ENCODE peak calls at places on chromosome 13, in six cellular contexts. V is breast epithelium, Y is HCT116, A is A549, P is ovary, T is lower leg skin. C is an unnamed sample.

GRCh38 chr13:91157273-91158014 is 190.0 kb upstream of the MIR17HG start:
- DNase-seq in V (no peak), Y (no peak), A (no peak), P (no peak), T (no peak), C (no peak)

GRCh38 chr13:59566544-59566943 is 597.2 kb downstream of the DIAPH3 start:
- DNase-seq in V (no peak), Y (no peak), A (no peak), P (no peak), T (no peak), C (no peak)

GRCh38 chr13:96621634-96622033 is 372.6 kb downstream of the OXGR1 start:
- DNase-seq in V (no peak), Y (no peak), A (no peak), P (no peak), T (no peak), C (no peak)

GRCh38 chr13:46355088-46355468 is 32.0 kb downstream of the RUBCNL start:
- DNase-seq in V (no peak), Y (no peak), A (no peak), P (no peak), T (no peak), C (no peak)

GRCh38 chr13:46181799-46182490 is at the start of gene LCP1:
- DNase-seq in V (no peak), Y (no peak), A (no peak), P (no peak), T (no peak), C (no peak)

GRCh38 chr13:49627831-49628652 is at the start of gene ARL11:
- DNase-seq in V (peak; percentile 70), Y (no peak), A (no peak), P (no peak), T (peak; percentile 92), C (no peak)

GRCh38 chr13:99991013-99991805 is 9.6 kb downstream of the ZIC2 start:
- DNase-seq in V (no peak), Y (no peak), A (no peak), P (no peak), T (peak; percentile 83), C (no peak)

GRCh38 chr13:29849071-29849541 is 1.3 kb downstream of the UBL3 start:
- DNase-seq in V (no peak), Y (no peak), A (peak; percentile 31), P (peak; percentile 25), T (no peak), C (no peak)

GRCh38 chr13:112953591-112954487 is 15.2 kb upstream of the MCF2L start:
- DNase-seq in V (no peak), Y (no peak), A (no peak), P (no peak), T (peak; percentile 82), C (no peak)

GRCh38 chr13:29861694-29862110 is 11.3 kb upstream of the UBL3 start:
- DNase-seq in V (no peak), Y (no peak), A (peak; percentile 51), P (no peak), T (no peak), C (no peak)

GRCh38 chr13:94917814-94918213 is 205.5 kb upstream of the SOX21 start:
- DNase-seq in V (no peak), Y (no peak), A (no peak), P (no peak), T (no peak), C (no peak)

GRCh38 chr13:111158136-111158805 is 43.2 kb downstream of the ARHGEF7 start:
- DNase-seq in V (no peak), Y (no peak), A (no peak), P (no peak), T (no peak), C (no peak)

GRCh38 chr13:99624936-99625540 is 123.8 kb downstream of the TM9SF2 start:
- DNase-seq in V (no peak), Y (no peak), A (no peak), P (no peak), T (no peak), C (no peak)

GRCh38 chr13:49214917-49215376 is 5.2 kb upstream of the MLNR start:
- DNase-seq in V (no peak), Y (peak; percentile 19), A (peak; percentile 31), P (no peak), T (no peak), C (no peak)

GRCh38 chr13:46756977-46757376 is 40.0 kb downstream of the ESD start:
- DNase-seq in V (no peak), Y (no peak), A (no peak), P (no peak), T (no peak), C (no peak)

GRCh38 chr13:92547256-92547655 is 679.4 kb upstream of the GPC6 start:
- DNase-seq in V (no peak), Y (no peak), A (no peak), P (no peak), T (no peak), C (no peak)

GRCh38 chr13:75788494-75788991 is 152.4 kb downstream of the LMO7 start:
- DNase-seq in V (no peak), Y (no peak), A (peak; percentile 48), P (no peak), T (no peak), C (no peak)

GRCh38 chr13:39263033-39263432 is 224.8 kb downstream of the NHLRC3 start:
- DNase-seq in V (no peak), Y (peak; percentile 24), A (peak; percentile 17), P (peak; percentile 38), T (no peak), C (peak; percentile 6)

GRCh38 chr13:28576037-28576436 is 81.1 kb upstream of the FLT1 start:
- DNase-seq in V (no peak), Y (no peak), A (no peak), P (no peak), T (no peak), C (no peak)

GRCh38 chr13:93039131-93039530 is 187.5 kb upstream of the GPC6 start:
- DNase-seq in V (no peak), Y (no peak), A (no peak), P (no peak), T (no peak), C (no peak)

GRCh38 chr13:94988654-94989053 is 276.3 kb upstream of the SOX21 start:
- DNase-seq in V (no peak), Y (peak; percentile 3), A (peak; percentile 37), P (no peak), T (no peak), C (no peak)

DNA sequence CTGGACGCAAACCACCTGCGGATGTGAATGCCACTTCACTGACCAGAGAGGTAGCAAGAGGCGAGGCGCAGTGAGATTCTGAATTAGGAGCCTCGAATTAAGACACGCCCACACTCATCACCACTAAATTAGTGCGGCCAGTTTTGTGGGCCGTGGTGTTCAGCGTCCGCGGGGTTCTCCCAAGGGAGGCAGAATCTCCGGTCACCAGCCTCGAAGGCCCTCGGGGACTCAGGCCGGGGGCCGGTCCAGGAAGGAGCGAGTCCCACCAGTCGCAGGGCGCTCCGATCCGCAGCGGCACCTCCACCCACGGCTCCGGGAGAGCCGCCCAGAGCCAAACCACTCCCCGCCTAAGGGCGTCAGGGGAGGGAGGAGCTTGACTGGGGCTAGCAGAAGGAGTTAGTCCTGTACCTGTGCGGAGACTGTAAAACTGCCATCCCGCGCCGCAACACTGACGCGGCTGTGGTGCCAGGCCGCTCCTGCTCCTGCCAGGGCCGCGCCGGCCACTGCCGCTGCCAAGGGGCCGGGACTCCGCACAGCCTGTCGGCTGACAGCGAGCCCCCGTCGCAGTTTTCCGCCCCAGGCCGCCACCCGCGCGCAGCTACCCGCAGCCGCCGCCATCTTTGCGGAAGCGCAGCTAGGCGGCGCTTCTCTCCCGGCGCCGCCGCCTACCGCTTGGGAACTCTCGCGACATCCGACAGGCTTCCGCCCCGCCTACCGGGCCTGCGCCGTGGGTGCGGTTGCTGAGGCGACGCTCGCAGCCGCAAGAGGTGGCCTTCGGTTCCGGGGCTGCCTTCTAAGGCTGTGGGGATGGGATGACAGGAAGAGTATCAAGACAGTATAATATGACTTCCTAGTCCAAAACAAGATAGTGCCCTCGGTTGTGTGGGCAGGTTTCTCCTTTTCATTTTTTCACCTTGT is at the start of gene MICU2:
- DNase-seq in V (peak; percentile 91), Y (peak; percentile 90), A (peak; percentile 92), P (peak; percentile 93), T (peak; percentile 98), C (peak; percentile 77)
- TF ChIP-seq POLR2A in V (peak; percentile 87), Y (peak; percentile 88), A (peak; percentile 79), P (peak; percentile 88), T (peak; percentile 73), C (peak; percentile 50)

GRCh38 chr13:98171806-98172569 is 5.1 kb downstream of the RNF113B start:
- DNase-seq in V (no peak), Y (no peak), A (no peak), P (no peak), T (peak; percentile 87), C (peak; percentile 68)

GRCh38 chr13:98174321-98174720 is 2.7 kb downstream of the RNF113B start:
- DNase-seq in V (no peak), Y (no peak), A (no peak), P (no peak), T (no peak), C (no peak)

GRCh38 chr13:98174995-98175394 is 2.1 kb downstream of the RNF113B start:
- DNase-seq in V (no peak), Y (no peak), A (no peak), P (no peak), T (no peak), C (no peak)

GRCh38 chr13:98172570-98173405 is 4.3 kb downstream of the RNF113B start:
- DNase-seq in V (no peak), Y (no peak), A (no peak), P (no peak), T (no peak), C (no peak)

GRCh38 chr13:98173431-98173921 is 3.6 kb downstream of the RNF113B start:
- DNase-seq in V (no peak), Y (peak; percentile 29), A (peak; percentile 46), P (peak; percentile 50), T (no peak), C (peak; percentile 46)
- TF ChIP-seq POLR2A in V (no peak), Y (no peak), A (no peak), P (no peak), T (no peak), C (no peak)

DNA sequence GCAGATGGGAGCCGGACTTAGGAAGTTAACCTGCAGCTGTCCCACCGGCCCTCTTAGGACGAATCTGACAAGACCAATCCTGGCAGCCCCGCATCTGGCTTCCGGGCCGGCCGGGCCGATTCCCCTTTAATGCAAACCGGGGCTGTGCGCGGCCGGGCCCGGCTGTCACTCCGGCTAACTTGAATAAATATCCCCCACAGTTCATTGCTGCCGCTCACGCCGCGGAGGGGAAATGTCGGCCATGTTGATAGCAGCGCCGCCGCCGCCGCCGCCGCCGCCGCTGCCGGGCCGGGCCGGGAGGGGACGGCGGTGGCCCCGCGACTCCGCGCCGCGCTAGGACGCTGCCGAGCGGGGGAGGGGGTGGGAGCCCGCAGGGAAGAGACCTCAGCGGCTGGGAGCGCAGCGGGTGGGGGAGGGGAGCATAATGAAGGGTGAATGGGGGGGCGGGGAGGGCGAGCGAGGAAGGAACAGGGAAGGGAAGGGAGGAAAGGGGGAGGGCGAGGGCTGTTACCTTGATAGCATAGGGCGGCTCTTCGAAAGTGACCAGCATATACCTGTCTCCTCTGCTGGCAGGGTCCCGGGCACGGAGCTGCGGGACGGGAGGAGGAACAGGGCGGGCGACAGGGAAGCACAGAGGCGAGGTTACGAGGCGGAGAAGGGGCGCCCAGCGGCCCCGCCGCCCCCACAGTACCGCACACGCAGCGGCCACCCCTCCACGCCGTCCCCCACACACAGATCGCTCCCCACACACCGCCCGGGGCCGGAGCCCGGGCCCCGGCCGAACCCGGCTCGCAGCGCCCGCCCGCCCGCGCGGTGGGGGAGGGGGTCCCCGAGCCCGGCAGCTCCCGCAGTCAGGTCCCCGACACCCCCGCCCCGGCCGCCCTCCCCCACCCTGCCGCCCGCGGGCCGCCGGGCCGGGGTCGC is 1.1 kb downstream of the INTS6 start:
- DNase-seq in V (peak; percentile 80), Y (peak; percentile 36), A (peak; percentile 72), P (peak; percentile 74), T (peak; percentile 95), C (no peak)
- TF ChIP-seq POLR2A in V (no peak), Y (no peak), A (peak; percentile 50), P (no peak), T (no peak), C (no peak)

GRCh38 chr13:48081739-48082138 is 13.2 kb downstream of the MED4 start:
- DNase-seq in V (no peak), Y (no peak), A (no peak), P (no peak), T (no peak), C (no peak)
- TF ChIP-seq POLR2A in V (no peak), Y (no peak), A (no peak), P (no peak), T (no peak), C (no peak)